ENCODE peak calls at places on chromosomes 4 and X, in six cellular contexts. H is transverse colon, Y is heart left ventricle, G is foreskin keratinocyte, L is stomach, F is psoas muscle. M is an unnamed sample.

GRCh38 chrX:69808375-69808774 is 192.5 kb downstream of the EDA start:
- DNase-seq in G (no peak), Y (no peak), F (no peak), H (no peak), L (no peak), M (no peak)

GRCh38 chr4:108527729-108528128 is 92.6 kb upstream of the RPL34 start:
- DNase-seq in H (no peak), Y (no peak), L (no peak), F (no peak), G (no peak), M (no peak)

GRCh38 chr4:54433686-54434085 is 204.6 kb downstream of the PDGFRA start:
- DNase-seq in Y (no peak), H (no peak), F (no peak), G (no peak), L (no peak), M (no peak)

GRCh38 chrX:145727476-145727875 is 90.2 kb upstream of the SLITRK2 start:
- DNase-seq in G (no peak), F (no peak), L (no peak), H (no peak), Y (no peak), M (no peak)

GRCh38 chr4:43244688-43245382 is 352.3 kb downstream of the GRXCR1 start:
- DNase-seq in F (no peak), H (no peak), L (no peak), G (no peak), Y (no peak), M (no peak)

GRCh38 chr4:100391913-100392312 is 125.9 kb downstream of the EMCN start:
- DNase-seq in H (no peak), G (peak), L (no peak), F (no peak), Y (no peak), M (peak)

GRCh38 chrX:56033495-56034180 is 198.5 kb upstream of the KLF8 start:
- DNase-seq in G (no peak), Y (no peak), L (no peak), F (no peak), H (no peak), M (no peak)

GRCh38 chr4:67751260-67751659 is 2.9 kb downstream of the GNRHR start:
- DNase-seq in L (no peak), H (no peak), G (no peak), F (no peak), Y (no peak), M (no peak)

GRCh38 chr4:139843643-139844042 is 178.0 kb downstream of the MGST2 start:
- DNase-seq in G (no peak), F (no peak), L (no peak), H (no peak), Y (no peak), M (no peak)

GRCh38 chr4:147596976-147597375 is 20.2 kb upstream of the TMEM184C start:
- DNase-seq in F (no peak), Y (no peak), L (peak), H (no peak), G (peak), M (peak)
- H3K27ac ChIP-seq in F (no peak), Y (no peak), L (peak), H (no peak), G (no peak), M (no peak)

GRCh38 chr4:163672751-163673150 is 178.3 kb downstream of the TMA16 start:
- DNase-seq in H (no peak), F (no peak), Y (no peak), L (no peak), G (no peak), M (no peak)
- TF ChIP-seq CTCF in H (no peak), F (no peak), Y (no peak), L (no peak), G (no peak), M (no peak)

GRCh38 chr4:28010543-28011235 is 1150.0 kb downstream of the STIM2 start:
- DNase-seq in G (no peak), H (no peak), L (no peak), Y (no peak), F (no peak), M (no peak)

GRCh38 chr4:28006021-28006420 is 1145.4 kb downstream of the STIM2 start:
- DNase-seq in L (no peak), G (no peak), H (no peak), F (no peak), Y (no peak), M (no peak)

GRCh38 chr4:28009541-28009940 is 1148.9 kb downstream of the STIM2 start:
- DNase-seq in H (no peak), F (no peak), Y (no peak), L (no peak), G (no peak), M (no peak)

GRCh38 chr4:28001698-28002097 is 1141.1 kb downstream of the STIM2 start:
- DNase-seq in G (no peak), F (no peak), H (no peak), Y (no peak), L (no peak), M (no peak)

DNA sequence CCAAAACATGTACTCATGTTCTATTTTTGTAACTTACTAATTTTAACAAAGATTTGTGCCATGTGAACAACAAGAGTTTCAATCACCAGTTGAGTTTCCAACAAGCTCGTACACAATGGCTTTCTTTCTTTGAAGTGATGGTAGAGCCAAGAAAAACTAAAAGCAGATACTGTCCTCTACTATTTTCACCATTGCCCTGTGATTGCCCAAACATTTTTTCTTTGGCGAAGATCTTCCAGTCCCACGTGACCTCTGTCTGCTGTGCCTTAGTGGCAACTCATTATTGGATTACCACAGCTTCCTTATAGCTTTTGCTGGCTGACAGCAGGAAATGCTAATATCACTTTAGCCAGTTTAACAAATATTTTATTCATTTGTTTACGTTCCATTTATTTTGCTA is 1147.1 kb downstream of the STIM2 start:
- DNase-seq in G (no peak), F (no peak), H (no peak), Y (no peak), L (no peak), M (no peak)
- H3K27ac ChIP-seq in G (no peak), F (no peak), H (no peak), Y (no peak), L (no peak), M (no peak)

DNA sequence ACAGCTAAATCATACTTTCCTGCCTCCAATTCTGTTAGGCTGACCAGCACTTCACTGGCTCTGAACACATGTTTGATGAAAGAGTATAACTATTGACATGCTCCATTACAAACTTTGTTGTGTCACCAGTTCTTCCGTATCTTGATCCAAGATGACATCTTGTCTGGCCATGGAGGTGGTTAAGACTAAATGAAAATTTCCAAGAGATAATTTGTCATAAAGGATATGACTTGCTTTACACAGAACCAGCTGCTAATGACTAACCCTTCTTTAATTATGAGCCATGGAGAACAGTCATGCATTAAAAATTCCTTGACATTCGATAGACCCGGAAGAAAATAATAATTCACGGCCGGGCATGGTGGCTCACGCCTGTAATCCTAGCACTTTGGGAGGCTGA is 17.7 kb upstream of the N4BP2 start:
- DNase-seq in H (no peak), G (peak), L (no peak), Y (no peak), F (no peak), M (peak)
- TF ChIP-seq CTCF in H (no peak), G (no peak), L (no peak), Y (no peak), F (no peak), M (no peak)

DNA sequence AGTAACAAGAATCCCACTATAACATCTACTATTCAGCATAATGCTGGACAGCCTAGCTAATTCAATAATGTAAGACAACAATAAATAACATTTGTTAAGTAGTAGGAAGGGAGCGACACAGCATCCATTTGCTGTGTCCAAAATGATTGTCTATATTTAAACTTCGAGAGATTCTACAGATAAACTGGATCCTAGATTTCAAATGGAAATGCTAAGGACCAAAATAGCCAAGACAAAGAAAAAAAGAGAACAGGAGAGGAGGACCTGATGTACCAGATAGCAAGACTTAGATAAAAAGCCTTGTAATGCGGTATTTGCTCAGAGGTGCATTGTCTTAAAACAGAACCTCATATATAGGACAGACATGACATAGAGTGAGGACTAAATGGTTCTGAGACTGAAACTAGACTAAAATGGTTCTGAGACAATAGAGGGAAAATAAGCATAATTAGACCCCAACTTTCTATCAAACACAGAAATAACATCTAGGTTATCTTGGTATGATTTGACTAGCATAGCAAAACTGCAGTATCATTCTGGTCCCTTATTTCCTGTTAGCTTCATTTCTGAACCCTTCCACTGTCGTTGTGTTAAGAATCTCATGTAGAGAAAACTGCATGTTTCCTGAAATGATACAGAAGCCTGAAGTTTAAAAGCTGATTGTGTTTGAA is 3.8 kb downstream of the HPGDS start:
- DNase-seq in Y (no peak), F (no peak), H (no peak), L (no peak), G (no peak), M (no peak)
- H3K27ac ChIP-seq in Y (no peak), F (no peak), H (no peak), L (no peak), G (no peak), M (no peak)

GRCh38 chr4:25347473-25347872 is 29.6 kb upstream of the ANAPC4 start:
- DNase-seq in G (no peak), Y (no peak), F (no peak), L (no peak), H (no peak), M (no peak)

GRCh38 chr4:25345880-25346279 is 31.2 kb upstream of the ANAPC4 start:
- DNase-seq in F (no peak), H (no peak), L (no peak), Y (no peak), G (no peak), M (no peak)

GRCh38 chr4:25343671-25344070 is 31.1 kb downstream of the ZCCHC4 start:
- DNase-seq in F (no peak), G (no peak), L (no peak), H (no peak), Y (no peak), M (no peak)

GRCh38 chr4:25347971-25348370 is 29.1 kb upstream of the ANAPC4 start:
- DNase-seq in Y (no peak), H (no peak), G (no peak), L (no peak), F (no peak), M (no peak)

GRCh38 chr4:25346913-25347312 is 30.1 kb upstream of the ANAPC4 start:
- DNase-seq in F (no peak), L (no peak), Y (no peak), H (no peak), G (no peak), M (no peak)
- TF ChIP-seq CTCF in F (no peak), L (no peak), Y (no peak), H (no peak), G (no peak), M (no peak)

GRCh38 chrX:48676893-48677270 is 6.7 kb upstream of the WAS start:
- DNase-seq in H (peak), F (no peak), G (no peak), L (no peak), Y (no peak), M (no peak)
- H3K27ac ChIP-seq in H (peak), F (peak), G (no peak), L (peak), Y (peak), M (peak)

GRCh38 chr4:128675083-128675482 is 134.4 kb upstream of the JADE1 start:
- DNase-seq in H (no peak), F (no peak), Y (no peak), G (no peak), L (no peak), M (no peak)
- TF ChIP-seq CTCF in H (no peak), F (peak), Y (peak), G (no peak), L (no peak), M (no peak)

GRCh38 chr4:10288830-10289533 is 168.2 kb downstream of the ZNF518B start:
- DNase-seq in H (no peak), F (no peak), L (no peak), Y (no peak), G (peak), M (peak)
- H3K27ac ChIP-seq in H (no peak), F (no peak), L (no peak), Y (no peak), G (peak), M (no peak)

M was measured in RWPE1.